ENCODE peak calls at places on chromosomes 3 and 15, in six cellular contexts. U is lower lobe of right lung; T is NCI-H1417 treated with DMSO at 0.1 percent for 48 hours; L is midbrain; V is activated T-helper 1 cell treated with anti-CD3 and anti-CD28 coated beads, Interleukin-2, amount 50 U/mL, for 16 hours; K is amniotic stem cell. C is an unnamed sample.

GRCh38 chr3:190514163-190515153 is 573 bp downstream of the IL1RAP start:
- DNase-seq in U (peak), T (no peak), L (peak), K (no peak), V (no peak), C (no peak)

GRCh38 chr3:45151100-45151499 is 4.9 kb upstream of the CDCP1 start:
- DNase-seq in U (no peak), L (no peak), T (no peak), V (no peak), K (no peak), C (no peak)

GRCh38 chr3:185754920-185755319 is 69.9 kb downstream of the IGF2BP2 start:
- DNase-seq in K (no peak), U (no peak), L (no peak), V (no peak), T (no peak), C (no peak)

GRCh38 chr3:52890735-52891134 is 6.6 kb downstream of the STIMATE start:
- DNase-seq in L (no peak), T (no peak), K (no peak), V (no peak), U (no peak), C (no peak)

GRCh38 chr15:63835211-63835568 is 1.4 kb upstream of the HERC1 start:
- DNase-seq in K (no peak), L (no peak), T (no peak), U (no peak), V (no peak), C (no peak)

GRCh38 chr15:80123034-80123433 is 29.8 kb upstream of the FAH start:
- DNase-seq in U (no peak), V (no peak), K (no peak), T (no peak), L (no peak), C (no peak)

GRCh38 chr15:37709669-37710068 is 224.8 kb upstream of the TMCO5A start:
- DNase-seq in K (no peak), V (no peak), L (no peak), T (no peak), U (no peak), C (no peak)

GRCh38 chr3:19256313-19256712 is 108.0 kb downstream of the KCNH8 start:
- DNase-seq in L (no peak), T (no peak), U (no peak), K (no peak), V (no peak), C (no peak)

GRCh38 chr15:99409560-99409959 is 156.2 kb upstream of the MEF2A start:
- DNase-seq in K (no peak), L (no peak), U (no peak), V (no peak), T (no peak), C (no peak)

GRCh38 chr3:39919281-39919680 is 109.9 kb downstream of the MYRIP start:
- DNase-seq in T (no peak), V (no peak), L (no peak), K (no peak), U (no peak), C (no peak)

GRCh38 chr15:92818658-92819311 is 81.3 kb upstream of the CHD2 start:
- DNase-seq in T (peak), K (no peak), U (no peak), V (no peak), L (peak), C (no peak)

GRCh38 chr15:67829647-67830504 is 4.6 kb downstream of the SKOR1 start:
- DNase-seq in V (no peak), L (no peak), K (no peak), U (no peak), T (no peak), C (no peak)

GRCh38 chr15:85463273-85463937 is 83.0 kb downstream of the AKAP13 start:
- DNase-seq in L (no peak), U (no peak), T (no peak), K (no peak), V (no peak), C (no peak)